ENCODE peak calls at places on chromosomes 5 and 9, in five cellular contexts. R, A, Q, X and M are unnamed samples.

GRCh38 chr9:32864926-32865325 is 81.6 kb downstream of the TMEM215 start:
- DNase-seq in R (no peak), A (no peak), Q (no peak), X (no peak), M (no peak)

GRCh38 chr9:78439866-78440830 is 143.2 kb downstream of the PSAT1 start:
- DNase-seq in R (peak), A (no peak), Q (no peak), X (no peak), M (no peak)

GRCh38 chr5:76487784-76488183 is 84.7 kb downstream of the IQGAP2 start:
- DNase-seq in R (no peak), A (no peak), Q (no peak), X (no peak), M (no peak)

GRCh38 chr9:109349431-109349846 is 28.6 kb upstream of the EPB41L4B start:
- DNase-seq in R (no peak), A (peak), Q (peak), X (no peak), M (no peak)

GRCh38 chr5:144194148-144194547 is 23.5 kb downstream of the KCTD16 start:
- DNase-seq in R (no peak), A (no peak), Q (no peak), X (no peak), M (no peak)

GRCh38 chr9:13292158-13292557 is 12.7 kb upstream of the MPDZ start:
- DNase-seq in R (no peak), A (no peak), Q (no peak), X (no peak), M (no peak)

GRCh38 chr5:64298586-64298985 is 132.9 kb downstream of the RNF180 start:
- DNase-seq in R (no peak), A (no peak), Q (no peak), X (no peak), M (no peak)

GRCh38 chr5:35803221-35803651 is 53.5 kb upstream of the IL7R start:
- DNase-seq in R (peak), A (peak), Q (peak), X (peak), M (no peak)

GRCh38 chr9:86946712-86947145 is 577 bp downstream of the GAS1 start:
- DNase-seq in R (peak), A (peak), Q (no peak), X (no peak), M (no peak)

GRCh38 chr5:116674881-116675627 is 100.4 kb upstream of the SEMA6A start:
- DNase-seq in R (no peak), A (no peak), Q (no peak), X (no peak), M (no peak)

GRCh38 chr5:122076669-122077450 is 1.2 kb downstream of the LOX start:
- DNase-seq in R (peak), A (peak), Q (peak), X (peak), M (peak)

GRCh38 chr9:129701549-129701948 is 36.1 kb downstream of the PRRX2 start:
- DNase-seq in R (no peak), A (no peak), Q (peak), X (no peak), M (no peak)

GRCh38 chr9:4306066-4306787 is 6.4 kb upstream of the GLIS3 start:
- DNase-seq in R (no peak), A (peak), Q (peak), X (no peak), M (peak)

GRCh38 chr5:93273176-93273575 is 307.8 kb downstream of the NR2F1-AS1 start:
- DNase-seq in R (no peak), A (peak), Q (peak), X (no peak), M (no peak)

GRCh38 chr9:127292415-127292814 is 27.8 kb downstream of the GARNL3 start:
- DNase-seq in R (no peak), A (no peak), Q (no peak), X (no peak), M (no peak)

GRCh38 chr5:180575571-180575970 is 15.7 kb downstream of the SCGB3A1 start:
- DNase-seq in R (no peak), A (no peak), Q (peak), X (no peak), M (no peak)

GRCh38 chr9:16611001-16611400 is 259.5 kb downstream of the BNC2 start:
- DNase-seq in R (no peak), A (no peak), Q (no peak), X (no peak), M (no peak)

GRCh38 chr5:8773091-8773615 is 772.7 kb downstream of the SEMA5A start:
- DNase-seq in R (no peak), A (no peak), Q (no peak), X (no peak), M (no peak)

GRCh38 chr5:150163547-150164059 is 3.0 kb upstream of the CDX1 start:
- DNase-seq in R (no peak), A (no peak), Q (no peak), X (no peak), M (no peak)

GRCh38 chr9:124297553-124297905 is 39.8 kb downstream of the NEK6 start:
- DNase-seq in R (peak), A (peak), Q (peak), X (no peak), M (peak)

GRCh38 chr5:134464988-134465855 is 53.5 kb upstream of the CDKN2AIPNL start:
- DNase-seq in R (no peak), A (no peak), Q (no peak), X (no peak), M (no peak)

GRCh38 chr9:107559499-107560086 is 70.0 kb upstream of the KLF4 start:
- DNase-seq in R (no peak), A (no peak), Q (no peak), X (no peak), M (no peak)

GRCh38 chr9:3435732-3436131 is 90.1 kb downstream of the RFX3 start:
- DNase-seq in R (no peak), A (no peak), Q (no peak), X (no peak), M (no peak)

GRCh38 chr5:157215143-157215825 is 34.6 kb downstream of the ITK start:
- DNase-seq in R (no peak), A (no peak), Q (no peak), X (no peak), M (no peak)

GRCh38 chr5:76982450-76982849 is 29.6 kb downstream of the CRHBP start:
- DNase-seq in R (no peak), A (no peak), Q (no peak), X (no peak), M (no peak)

GRCh38 chr5:44252545-44252944 is 136.7 kb downstream of the FGF10 start:
- DNase-seq in R (no peak), A (no peak), Q (no peak), X (no peak), M (no peak)

GRCh38 chr5:107806271-107806670 is 135.5 kb upstream of the EFNA5 start:
- DNase-seq in R (no peak), A (no peak), Q (no peak), X (no peak), M (no peak)

GRCh38 chr9:105254226-105254625 is 9.8 kb downstream of the SLC44A1 start:
- DNase-seq in R (no peak), A (no peak), Q (no peak), X (no peak), M (no peak)

GRCh38 chr9:122948313-122948712 is 7.5 kb downstream of the RABGAP1 start:
- DNase-seq in R (no peak), A (no peak), Q (no peak), X (no peak), M (no peak)

GRCh38 chr5:142756576-142756975 is 13.6 kb upstream of the ARHGAP26 start:
- DNase-seq in R (no peak), A (no peak), Q (no peak), X (no peak), M (no peak)

GRCh38 chr9:91937031-91937430 is 13.0 kb downstream of the ROR2 start:
- DNase-seq in R (no peak), A (no peak), Q (no peak), X (no peak), M (no peak)

GRCh38 chr9:128304151-128304970 is 17.9 kb downstream of the TRUB2 start:
- DNase-seq in R (no peak), A (no peak), Q (peak), X (no peak), M (peak)

GRCh38 chr9:128310461-128310860 is 11.8 kb downstream of the TRUB2 start:
- DNase-seq in R (no peak), A (no peak), Q (no peak), X (no peak), M (no peak)

GRCh38 chr9:128309551-128309950 is 12.7 kb downstream of the TRUB2 start:
- DNase-seq in R (no peak), A (no peak), Q (no peak), X (no peak), M (no peak)

DNA sequence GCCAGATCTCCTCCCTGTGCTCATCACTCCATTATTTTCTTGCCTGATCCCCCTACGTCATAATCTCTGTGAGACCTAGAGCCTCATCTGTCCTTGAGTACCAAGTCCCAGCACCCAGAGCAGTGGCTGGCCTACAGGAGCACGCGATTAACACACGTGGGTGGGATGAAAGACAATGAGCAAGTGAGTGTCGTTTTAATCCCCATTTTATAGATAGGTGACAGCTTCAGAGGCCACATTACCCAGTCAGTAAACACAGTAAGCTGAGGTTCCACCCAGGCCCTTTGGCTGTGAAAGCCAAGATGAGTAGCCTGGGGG is 17.3 kb downstream of the TRUB2 start:
- DNase-seq in R (no peak), A (no peak), Q (peak), X (no peak), M (no peak)
- H3K27ac ChIP-seq in R (no peak), A (no peak), Q (no peak), X (no peak), M (no peak)

GRCh38 chr5:173293817-173294672 is 34.2 kb downstream of the STC2 start:
- DNase-seq in R (peak), A (peak), Q (peak), X (peak), M (peak)
- H3K4me3 ChIP-seq in R (no peak), A (peak), Q (no peak), X (no peak), M (no peak)

GRCh38 chr5:32127759-32128158 is 46.4 kb downstream of the GOLPH3 start:
- DNase-seq in R (no peak), A (no peak), Q (no peak), X (no peak), M (no peak)

GRCh38 chr5:32123058-32123805 is 50.9 kb downstream of the GOLPH3 start:
- DNase-seq in R (no peak), A (no peak), Q (peak), X (no peak), M (no peak)

GRCh38 chr5:32129074-32129598 is 45.0 kb downstream of the GOLPH3 start:
- DNase-seq in R (no peak), A (no peak), Q (no peak), X (no peak), M (no peak)

GRCh38 chr5:32123889-32124676 is 50.0 kb downstream of the GOLPH3 start:
- DNase-seq in R (no peak), A (no peak), Q (no peak), X (no peak), M (no peak)

GRCh38 chr5:32126691-32127090 is 47.4 kb downstream of the GOLPH3 start:
- DNase-seq in R (no peak), A (no peak), Q (peak), X (no peak), M (no peak)
- H4K91ac ChIP-seq in R (no peak), A (no peak), Q (no peak), X (no peak), M (no peak)

GRCh38 chr9:567746-568305 is 273.7 kb upstream of the DMRT1 start:
- DNase-seq in R (no peak), A (no peak), Q (no peak), X (no peak), M (no peak)
- H3K27ac ChIP-seq in R (no peak), A (no peak), Q (no peak), X (no peak), M (no peak)

GRCh38 chr5:89292461-89292860 is 409.5 kb upstream of the MEF2C start:
- DNase-seq in R (no peak), A (no peak), Q (no peak), X (no peak), M (no peak)

GRCh38 chr5:89289604-89290003 is 406.6 kb upstream of the MEF2C start:
- DNase-seq in R (no peak), A (peak), Q (peak), X (no peak), M (no peak)

GRCh38 chr5:89287964-89288363 is 405.0 kb upstream of the MEF2C start:
- DNase-seq in R (no peak), A (no peak), Q (no peak), X (no peak), M (no peak)

GRCh38 chr5:89297111-89297510 is 414.1 kb upstream of the MEF2C start:
- DNase-seq in R (no peak), A (no peak), Q (no peak), X (no peak), M (no peak)

GRCh38 chr5:89293849-89294248 is 410.9 kb upstream of the MEF2C start:
- DNase-seq in R (no peak), A (peak), Q (peak), X (no peak), M (peak)
- H3K4me3 ChIP-seq in R (no peak), A (no peak), Q (no peak), X (no peak), M (no peak)

DNA sequence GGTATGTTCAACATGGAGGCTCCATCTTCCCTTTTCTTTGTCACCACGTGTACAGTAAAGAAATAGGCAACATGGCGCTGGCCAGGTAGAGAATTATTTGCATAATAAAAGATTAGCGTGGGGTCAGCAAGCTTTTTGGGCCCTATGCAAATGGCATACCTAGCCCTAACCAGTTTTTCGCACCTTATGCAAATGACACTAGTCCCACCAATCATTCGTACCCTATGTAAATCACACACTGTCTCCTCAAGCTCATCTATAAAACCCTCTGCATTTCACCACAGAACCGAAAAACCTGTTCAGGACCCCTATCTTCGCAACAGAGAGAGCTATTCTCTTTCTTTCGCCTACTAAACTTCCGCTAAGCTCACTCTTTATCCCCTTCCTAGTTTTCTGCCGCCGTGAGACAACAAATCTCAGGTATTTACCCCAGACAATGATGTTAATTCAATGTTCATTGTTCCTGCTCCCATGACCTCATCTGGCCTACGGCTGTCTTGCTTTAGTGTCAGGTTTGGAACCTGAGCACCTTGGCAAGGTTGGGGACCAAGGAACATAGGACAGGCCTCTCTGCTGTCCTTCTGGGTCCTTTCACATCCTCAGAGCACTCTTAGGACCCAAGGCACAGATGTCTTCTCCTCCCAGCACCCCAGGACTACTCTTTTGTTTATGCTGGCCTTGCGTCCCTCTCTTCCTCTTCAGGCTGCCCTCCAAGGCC is 180.7 kb upstream of the RAI14 start:
- DNase-seq in R (no peak), A (no peak), Q (no peak), X (no peak), M (no peak)
- H4K91ac ChIP-seq in R (peak), A (no peak), Q (no peak), X (no peak), M (peak)

GRCh38 chr9:134490446-134490845 is 151.2 kb upstream of the COL5A1 start:
- DNase-seq in R (no peak), A (no peak), Q (no peak), X (no peak), M (no peak)

GRCh38 chr9:134492721-134493470 is 148.7 kb upstream of the COL5A1 start:
- DNase-seq in R (no peak), A (peak), Q (no peak), X (no peak), M (no peak)

GRCh38 chr9:134492281-134492691 is 149.3 kb upstream of the COL5A1 start:
- DNase-seq in R (no peak), A (peak), Q (peak), X (no peak), M (peak)

GRCh38 chr9:134491856-134492255 is 149.7 kb upstream of the COL5A1 start:
- DNase-seq in R (no peak), A (no peak), Q (no peak), X (no peak), M (no peak)

GRCh38 chr9:134491436-134491835 is 150.2 kb upstream of the COL5A1 start:
- DNase-seq in R (no peak), A (no peak), Q (no peak), X (no peak), M (no peak)
- H3K27ac ChIP-seq in R (no peak), A (no peak), Q (peak), X (no peak), M (no peak)

GRCh38 chr5:51391175-51391574 is 7.9 kb downstream of the ISL1 start:
- DNase-seq in R (no peak), A (no peak), Q (no peak), X (no peak), M (no peak)
- H3K4me3 ChIP-seq in R (no peak), A (no peak), Q (no peak), X (no peak), M (no peak)